ENCODE peak calls at places on chromosomes 7 and 10, in six cellular contexts. D is AG04449, P is astrocyte of the spinal cord, A is WTC11, M is GM03348, J is HTR-8/SVneo. E is an unnamed sample.

GRCh38 chr7:16668049-16668858 is 22.3 kb downstream of the BZW2 start:
- DNase-seq in D (peak; percentile 99), P (peak; percentile 99), A (no peak), M (peak; percentile 89), J (peak; percentile 87), E (peak; percentile 99)

GRCh38 chr7:41134242-41134872 is 568.5 kb downstream of the INHBA start:
- DNase-seq in D (no peak), P (peak; percentile 67), A (no peak), M (peak; percentile 40), J (peak; percentile 40), E (peak; percentile 64)

GRCh38 chr10:71621783-71622526 is 97.6 kb downstream of the C10orf105 start:
- DNase-seq in D (no peak), P (peak; percentile 50), A (no peak), M (peak; percentile 53), J (peak; percentile 75), E (peak; percentile 65)

GRCh38 chr10:47043928-47044544 is 132.8 kb downstream of the PTPN20 start:
- DNase-seq in D (no peak), P (no peak), A (no peak), M (no peak), J (no peak), E (no peak)

GRCh38 chr10:35635576-35635975 is 6.5 kb downstream of the FZD8 start:
- DNase-seq in D (no peak), P (peak; percentile 74), A (peak; percentile 20), M (peak; percentile 63), J (peak; percentile 70), E (peak; percentile 37)

GRCh38 chr7:82441916-82442478 is 1.6 kb downstream of the CACNA2D1 start:
- DNase-seq in D (no peak), P (peak; percentile 33), A (no peak), M (peak; percentile 4), J (no peak), E (peak; percentile 35)

GRCh38 chr10:97080051-97080776 is 105.5 kb downstream of the SLIT1 start:
- DNase-seq in D (no peak), P (no peak), A (no peak), M (no peak), J (no peak), E (no peak)

GRCh38 chr7:29839302-29839701 is 33.0 kb downstream of the WIPF3 start:
- DNase-seq in D (peak; percentile 21), P (peak; percentile 4), A (no peak), M (peak; percentile 80), J (peak; percentile 15), E (peak; percentile 69)

GRCh38 chr7:37065779-37066271 is 341.5 kb upstream of the AOAH start:
- DNase-seq in D (no peak), P (peak; percentile 28), A (no peak), M (no peak), J (no peak), E (no peak)

GRCh38 chr10:1563028-1563427 is 174.3 kb downstream of the ADARB2 start:
- DNase-seq in D (no peak), P (no peak), A (no peak), M (no peak), J (no peak), E (no peak)

GRCh38 chr10:8174762-8175161 is 120.3 kb downstream of the GATA3 start:
- DNase-seq in D (no peak), P (no peak), A (peak; percentile 65), M (no peak), J (no peak), E (no peak)

GRCh38 chr10:84783386-84783785 is 455.0 kb downstream of the CCSER2 start:
- DNase-seq in D (peak; percentile 0), P (peak; percentile 45), A (peak; percentile 38), M (peak; percentile 24), J (no peak), E (no peak)

GRCh38 chr7:139775829-139776266 is 1.9 kb downstream of the HIPK2 start:
- DNase-seq in D (peak; percentile 21), P (peak; percentile 92), A (peak; percentile 42), M (peak; percentile 76), J (peak; percentile 41), E (peak; percentile 56)

GRCh38 chr10:69714572-69714971 is 84.5 kb downstream of the FAM241B start:
- DNase-seq in D (no peak), P (no peak), A (no peak), M (no peak), J (no peak), E (no peak)

GRCh38 chr10:126160971-126161630 is 227.2 kb downstream of the ADAM12 start:
- DNase-seq in D (no peak), P (peak; percentile 60), A (peak; percentile 31), M (no peak), J (peak; percentile 33), E (no peak)

GRCh38 chr10:23281044-23281433 is 63.6 kb downstream of the C10orf67 start:
- DNase-seq in D (no peak), P (no peak), A (no peak), M (no peak), J (no peak), E (no peak)

GRCh38 chr7:68250143-68250542 is 1253.5 kb downstream of the TYW1 start:
- DNase-seq in D (no peak), P (no peak), A (no peak), M (no peak), J (no peak), E (no peak)

GRCh38 chr10:122112021-122112616 is 123.2 kb downstream of the TACC2 start:
- DNase-seq in D (no peak), P (peak; percentile 52), A (no peak), M (peak; percentile 35), J (no peak), E (peak; percentile 76)

GRCh38 chr7:87354749-87355148 is 9.3 kb downstream of the CROT start:
- DNase-seq in D (no peak), P (peak; percentile 25), A (no peak), M (no peak), J (no peak), E (peak; percentile 12)

GRCh38 chr10:13402016-13402415 is 53.9 kb upstream of the SEPHS1 start:
- DNase-seq in D (no peak), P (no peak), A (no peak), M (no peak), J (no peak), E (no peak)

GRCh38 chr10:103609231-103610082 is 116.0 kb downstream of the NEURL1 start:
- DNase-seq in D (no peak), P (no peak), A (no peak), M (no peak), J (no peak), E (no peak)

GRCh38 chr7:27211694-27212316 is 11.9 kb upstream of the HOXA13 start:
- DNase-seq in D (no peak), P (no peak), A (no peak), M (no peak), J (no peak), E (no peak)

GRCh38 chr10:130642926-130643325 is 506.7 kb downstream of the GLRX3 start:
- DNase-seq in D (no peak), P (no peak), A (no peak), M (no peak), J (no peak), E (no peak)

GRCh38 chr7:36284470-36284869 is 105.2 kb upstream of the ANLN start:
- DNase-seq in D (no peak), P (no peak), A (no peak), M (no peak), J (no peak), E (no peak)

GRCh38 chr7:6252310-6252709 is 20.1 kb downstream of the CYTH3 start:
- DNase-seq in D (no peak), P (peak; percentile 64), A (no peak), M (no peak), J (no peak), E (peak; percentile 74)

GRCh38 chr7:154789404-154789803 is 213.5 kb downstream of the PAXIP1 start:
- DNase-seq in D (no peak), P (no peak), A (no peak), M (no peak), J (peak; percentile 9), E (no peak)

GRCh38 chr7:151167197-151167911 is at the start of gene GBX1:
- DNase-seq in D (no peak), P (no peak), A (peak; percentile 53), M (peak; percentile 57), J (peak; percentile 24), E (peak; percentile 39)

E was measured in foreskin fibroblast.